ENCODE peak calls at places on chromosomes 6 and 20, in ten cellular contexts. Q is HAP-1, K is ovary, V is tibial nerve, Z is heart right ventricle, O is pancreas, S is cardiac muscle cell, C is left ventricle myocardium inferior, J is psoas muscle, N is endodermal cell. A is an unnamed sample. For H3K4me1, the result is how much of the 10 kb centered on the place peaks cover.

GRCh38 chr6:94680672-94681212 is 896.6 kb upstream of the MANEA start:
- DNase-seq in V (no peak), K (no peak), N (no peak), O (no peak), S (no peak), J (no peak), C (no peak), Q (peak), Z (no peak), A (no peak)

GRCh38 chr6:129801909-129802308 is 59.2 kb downstream of the TMEM244 start:
- DNase-seq in Q (no peak), N (peak), O (no peak), Z (no peak), K (no peak), J (no peak), S (no peak), V (no peak), C (no peak), A (no peak)

GRCh38 chr6:153727910-153728309 is 311.1 kb upstream of the OPRM1 start:
- DNase-seq in C (no peak), N (no peak), O (no peak), Z (no peak), V (no peak), S (no peak), Q (no peak), J (no peak), K (no peak), A (no peak)

GRCh38 chr6:107641500-107641931 is 151.6 kb downstream of the SOBP start:
- DNase-seq in C (peak), N (no peak), O (no peak), Z (peak), V (no peak), Q (no peak), S (no peak), J (peak), K (no peak), A (no peak)

GRCh38 chr20:13221673-13222318 is 722 bp downstream of the ISM1 start:
- DNase-seq in J (peak), N (peak), Z (peak), O (peak), K (no peak), Q (peak), V (no peak), S (peak), C (peak), A (peak)

GRCh38 chr6:38287487-38287886 is 352.2 kb downstream of the BTBD9 start:
- DNase-seq in C (no peak), V (no peak), O (no peak), N (no peak), K (no peak), J (no peak), S (no peak), Q (no peak), Z (no peak), A (no peak)

GRCh38 chr6:170545405-170545804 is 7.7 kb downstream of the PSMB1 start:
- DNase-seq in C (no peak), N (no peak), Z (no peak), J (no peak), V (no peak), K (no peak), O (no peak), S (no peak), Q (no peak), A (no peak)

GRCh38 chr20:8320306-8320705 is 188.2 kb downstream of the PLCB1 start:
- DNase-seq in K (no peak), J (no peak), V (no peak), Q (no peak), C (no peak), N (no peak), S (no peak), O (no peak), Z (no peak), A (no peak)

GRCh38 chr6:35473075-35473848 is 5.1 kb downstream of the RPL10A start:
- DNase-seq in Z (no peak), V (no peak), Q (no peak), S (no peak), K (no peak), O (no peak), J (no peak), N (peak), C (no peak), A (no peak)

GRCh38 chr20:6333110-6333509 is 210.3 kb upstream of the FERMT1 start:
- DNase-seq in S (no peak), J (no peak), O (no peak), N (peak), Q (no peak), V (no peak), C (no peak), K (no peak), Z (no peak), A (no peak)

GRCh38 chr6:134145786-134146185 is 93.4 kb upstream of the SLC2A12 start:
- DNase-seq in J (no peak), K (no peak), N (no peak), C (no peak), Q (peak), O (no peak), Z (no peak), S (no peak), V (no peak), A (no peak)

GRCh38 chr6:170177383-170178265 is 113.3 kb downstream of the DLL1 start:
- DNase-seq in Z (no peak), Q (no peak), S (no peak), C (peak), N (peak), J (no peak), K (peak), V (no peak), O (peak), A (peak)

GRCh38 chr6:169340395-169340794 is 86.7 kb upstream of the THBS2 start:
- DNase-seq in Z (no peak), K (no peak), S (no peak), V (no peak), N (no peak), J (no peak), Q (no peak), O (no peak), C (no peak), A (no peak)

GRCh38 chr6:8707956-8708772 is 272.8 kb upstream of the SLC35B3 start:
- DNase-seq in S (peak), Q (no peak), Z (no peak), V (no peak), C (no peak), O (peak), K (no peak), N (peak), J (no peak), A (no peak)

GRCh38 chr6:46452312-46452917 is 38.8 kb downstream of the RCAN2 start:
- DNase-seq in V (peak), Z (no peak), O (no peak), K (no peak), J (no peak), Q (no peak), S (no peak), C (no peak), N (no peak), A (no peak)

GRCh38 chr20:49468412-49468811 is 14.1 kb downstream of the KCNB1 start:
- DNase-seq in Q (no peak), S (no peak), J (no peak), C (no peak), N (no peak), O (no peak), K (no peak), V (no peak), Z (no peak), A (no peak)

GRCh38 chr20:25195962-25196700 is 619 bp downstream of the ENTPD6 start:
- DNase-seq in Z (peak), S (peak), N (peak), V (no peak), C (no peak), J (no peak), O (peak), K (no peak), Q (peak), A (peak)

GRCh38 chr6:139597781-139598368 is 223.4 kb upstream of the CITED2 start:
- DNase-seq in Z (peak), V (peak), Q (no peak), N (peak), C (peak), K (peak), S (no peak), J (peak), O (peak), A (peak)

GRCh38 chr20:50043573-50044352 is 61.0 kb downstream of the SNAI1 start:
- DNase-seq in V (no peak), Q (no peak), K (no peak), O (no peak), N (peak), J (no peak), Z (no peak), S (no peak), C (no peak), A (no peak)

GRCh38 chr6:65680232-65680631 is 26.8 kb downstream of the EYS start:
- DNase-seq in Q (no peak), O (no peak), N (no peak), C (no peak), Z (no peak), J (no peak), V (no peak), K (no peak), S (no peak), A (no peak)

GRCh38 chr6:11172501-11173337 is 59.7 kb downstream of the NEDD9 start:
- DNase-seq in J (peak), N (peak), Z (peak), V (peak), Q (peak), O (peak), K (peak), C (peak), S (peak), A (no peak)

GRCh38 chr6:151321438-151321837 is 69.9 kb downstream of the ZBTB2 start:
- DNase-seq in V (no peak), Z (no peak), J (no peak), O (no peak), K (no peak), C (no peak), Q (no peak), N (no peak), S (no peak), A (no peak)

GRCh38 chr6:92110390-92110789 is 1309.0 kb downstream of the EPHA7 start:
- DNase-seq in Z (no peak), V (no peak), K (no peak), N (no peak), C (no peak), Q (no peak), S (no peak), O (no peak), J (no peak), A (no peak)

GRCh38 chr20:51624157-51624731 is 81.7 kb upstream of the NFATC2 start:
- DNase-seq in J (peak), S (peak), O (no peak), C (peak), Q (peak), N (peak), V (peak), K (no peak), Z (peak), A (no peak)

GRCh38 chr6:84093405-84094049 is 60.0 kb downstream of the MRAP2 start:
- DNase-seq in C (no peak), S (no peak), Z (no peak), N (no peak), K (no peak), O (no peak), J (no peak), Q (peak), V (no peak), A (no peak)

GRCh38 chr20:46649965-46650542 is 1.2 kb downstream of the SLC13A3 start:
- DNase-seq in V (no peak), N (no peak), C (no peak), O (no peak), S (no peak), K (no peak), J (no peak), Z (no peak), Q (no peak), A (no peak)

GRCh38 chr6:134984821-134985220 is 34.9 kb upstream of the ALDH8A1 start:
- DNase-seq in Z (no peak), N (no peak), V (no peak), C (no peak), S (no peak), Q (no peak), K (no peak), O (no peak), J (no peak), A (no peak)

GRCh38 chr20:17655865-17656489 is 26.1 kb downstream of the RRBP1 start:
- DNase-seq in Q (peak), O (no peak), C (no peak), J (no peak), V (no peak), S (no peak), N (peak), K (no peak), Z (no peak), A (no peak)

GRCh38 chr6:57137392-57137791 is 34.7 kb upstream of the BAG2 start:
- DNase-seq in J (no peak), S (no peak), O (no peak), Q (no peak), C (no peak), K (no peak), Z (no peak), V (no peak), N (no peak), A (no peak)

GRCh38 chr6:155157101-155157500 is 106.7 kb upstream of the CLDN20 start:
- DNase-seq in J (no peak), V (no peak), N (no peak), S (no peak), O (no peak), K (no peak), Z (no peak), C (no peak), Q (no peak), A (no peak)

GRCh38 chr6:30818426-30818841 is 65.9 kb upstream of the DDR1 start:
- DNase-seq in C (no peak), J (no peak), Z (no peak), K (no peak), O (no peak), Q (no peak), S (no peak), N (no peak), V (no peak), A (no peak)

GRCh38 chr20:44054118-44054517 is 132.9 kb downstream of the JPH2 start:
- DNase-seq in V (no peak), J (no peak), Z (no peak), N (peak), Q (no peak), C (no peak), S (no peak), O (no peak), K (no peak), A (no peak)

DNA sequence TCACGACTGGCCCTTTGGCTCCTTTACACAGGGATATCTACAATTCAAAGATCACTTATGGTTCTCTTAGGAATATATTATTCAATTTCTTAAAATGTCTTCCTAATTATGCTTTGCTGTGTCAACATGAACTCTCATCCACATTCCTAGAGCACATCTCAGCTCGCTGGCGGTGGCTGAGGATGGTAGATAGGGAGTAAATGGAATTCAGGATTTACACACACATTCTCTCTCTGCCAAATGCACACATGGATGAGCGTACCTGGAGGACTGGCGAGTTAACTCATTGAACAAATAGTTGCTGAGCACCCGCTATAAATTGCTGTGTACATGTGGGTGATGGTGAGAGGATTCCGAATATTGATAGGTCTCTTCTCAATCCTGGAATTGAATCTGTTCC is 4.8 kb upstream of the MRPS10 start:
- DNase-seq in N (no peak), C (no peak), Q (no peak), K (no peak), O (no peak), Z (no peak), V (no peak), J (no peak), S (no peak), A (no peak)
- H3K4me1 ChIP-seq in N (under half), C (under half), Q (under half), K (under half), O (under half), Z (under half), V (under half), J (under half), S (under half), A (under half)

GRCh38 chr6:132483779-132484679 is 28.9 kb downstream of the STX7 start:
- DNase-seq in V (peak), S (peak), C (no peak), Q (peak), N (peak), Z (no peak), O (no peak), J (no peak), K (peak), A (no peak)
- H3K4me1 ChIP-seq in V (under half), S (under half), C (under half), Q (under half), N (under half), Z (under half), O (under half), J (under half), K (under half), A (under half)

GRCh38 chr20:62980970-62981369 is 25.8 kb downstream of the BHLHE23 start:
- DNase-seq in N (no peak), Z (no peak), K (no peak), Q (peak), S (no peak), V (no peak), J (no peak), O (no peak), C (no peak), A (no peak)
- H3K4me1 ChIP-seq in N (under half), Z (under half), K (under half), Q (under half), S (under half), V (under half), J (under half), O (under half), C (under half), A (under half)

GRCh38 chr20:62368629-62369507 is 1.8 kb upstream of the LAMA5 start:
- DNase-seq in J (peak), C (no peak), O (no peak), Q (no peak), S (peak), K (no peak), N (peak), Z (peak), V (no peak), A (no peak)
- H3K4me1 ChIP-seq in J (half or more), C (half or more), O (under half), Q (under half), S (half or more), K (under half), N (under half), Z (half or more), V (under half), A (under half)

GRCh38 chr6:109453156-109453555 is 2.4 kb downstream of the MICAL1 start:
- DNase-seq in N (no peak), S (no peak), K (no peak), Q (no peak), O (no peak), Z (no peak), J (no peak), V (no peak), C (no peak), A (no peak)

GRCh38 chr6:109452181-109452580 is 3.4 kb downstream of the MICAL1 start:
- DNase-seq in N (no peak), C (no peak), S (no peak), K (no peak), Q (no peak), V (no peak), Z (no peak), O (no peak), J (no peak), A (no peak)

GRCh38 chr6:109449789-109450673 is 5.5 kb downstream of the MICAL1 start:
- DNase-seq in V (no peak), J (no peak), O (no peak), C (no peak), K (no peak), Q (no peak), N (no peak), Z (no peak), S (no peak), A (no peak)

GRCh38 chr6:109450801-109451200 is 4.8 kb downstream of the MICAL1 start:
- DNase-seq in V (no peak), N (no peak), C (no peak), Z (no peak), O (no peak), K (no peak), Q (no peak), S (no peak), J (no peak), A (no peak)

DNA sequence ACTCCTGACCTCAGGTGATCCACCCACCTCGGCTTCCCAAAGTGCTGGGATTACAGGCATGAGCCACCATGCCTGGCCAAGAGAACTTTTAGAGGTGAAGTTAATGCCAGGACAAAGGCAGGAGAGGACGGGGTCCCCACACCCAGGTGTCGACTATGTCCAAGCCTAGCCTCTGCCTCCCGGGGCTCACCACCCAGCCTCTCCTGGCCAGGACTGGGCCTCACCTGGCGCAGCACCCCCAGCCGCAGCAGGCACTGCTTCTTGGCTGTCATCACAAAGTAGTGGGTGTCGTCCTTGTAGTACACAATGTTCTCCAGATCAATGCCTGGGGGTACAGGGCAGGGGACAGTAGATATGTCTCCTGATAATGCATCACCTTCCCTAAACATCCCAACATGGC is 4.2 kb downstream of the MICAL1 start:
- DNase-seq in N (no peak), V (no peak), K (no peak), C (no peak), S (no peak), Q (no peak), O (no peak), Z (no peak), J (no peak), A (no peak)
- H3K4me1 ChIP-seq in N (under half), V (under half), K (under half), C (under half), S (under half), Q (under half), O (under half), Z (under half), J (under half), A (under half)

DNA sequence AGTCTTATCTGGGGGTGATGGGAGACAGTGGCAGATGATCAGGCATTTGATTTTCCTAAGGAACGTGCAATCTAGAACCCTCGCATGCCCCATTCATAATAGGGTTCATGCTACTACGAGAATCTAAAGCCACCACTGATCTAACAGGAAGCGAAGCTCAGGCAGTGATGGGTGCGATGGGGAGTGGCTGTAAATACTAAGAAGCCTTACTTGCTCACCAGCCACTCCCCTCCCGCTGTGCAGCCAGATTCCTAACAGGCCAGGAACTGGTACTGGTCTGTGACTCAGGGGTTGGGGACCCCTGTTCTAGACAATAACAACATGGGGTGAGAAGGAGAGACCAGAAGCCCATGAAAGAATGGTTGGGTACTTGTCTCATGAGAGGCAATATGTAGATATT is 4.5 kb downstream of the TREML4 start:
- DNase-seq in J (no peak), S (no peak), V (no peak), N (peak), O (no peak), Q (no peak), K (no peak), C (no peak), Z (no peak), A (no peak)
- H3K4me1 ChIP-seq in J (under half), S (under half), V (under half), N (under half), O (under half), Q (under half), K (under half), C (under half), Z (under half), A (under half)